ENCODE peak calls at places on chromosomes 5 and 9, in four cellular contexts. H is PC-3, V is GM23338, L is hepatocyte. E is an unnamed sample.

GRCh38 chr5:39547548-39548154 is 122.9 kb upstream of the DAB2 start:
- DNase-seq in H (peak; percentile 92), V (peak; percentile 74), L (peak; percentile 83), E (peak; percentile 69)

GRCh38 chr9:74497750-74498615 is 848 bp downstream of the RORB start:
- DNase-seq in H (no peak), V (peak; percentile 72), L (peak; percentile 29), E (peak; percentile 37)

GRCh38 chr9:77424993-77425392 is 223.1 kb downstream of the GNA14 start:
- DNase-seq in H (peak; percentile 27), V (no peak), L (no peak), E (no peak)

GRCh38 chr5:132265336-132266030 is 8.0 kb downstream of the PDLIM4 start:
- DNase-seq in H (peak; percentile 92), V (no peak), L (peak; percentile 91), E (no peak)

GRCh38 chr9:70477146-70477745 is 62.8 kb upstream of the KLF9 start:
- DNase-seq in H (peak; percentile 44), V (no peak), L (no peak), E (no peak)

GRCh38 chr5:159921721-159922120 is 5.4 kb downstream of the ADRA1B start:
- DNase-seq in H (no peak), V (no peak), L (no peak), E (no peak)

GRCh38 chr5:178438746-178439260 is 151.4 kb downstream of the COL23A1 start:
- DNase-seq in H (no peak), V (no peak), L (no peak), E (no peak)

GRCh38 chr9:119588874-119589560 is 219.8 kb upstream of the BRINP1 start:
- DNase-seq in H (no peak), V (no peak), L (no peak), E (no peak)

GRCh38 chr5:136619556-136619955 is 254.2 kb upstream of the TRPC7 start:
- DNase-seq in H (no peak), V (no peak), L (no peak), E (no peak)

GRCh38 chr9:37976714-37977477 is 73.0 kb upstream of the SLC25A51 start:
- DNase-seq in H (peak; percentile 39), V (no peak), L (peak; percentile 71), E (no peak)

GRCh38 chr9:94286056-94286455 is 27.0 kb downstream of the ZNF169 start:
- DNase-seq in H (no peak), V (no peak), L (no peak), E (no peak)

GRCh38 chr5:16809816-16810502 is 126.1 kb downstream of the MYO10 start:
- DNase-seq in H (no peak), V (peak; percentile 22), L (no peak), E (no peak)

GRCh38 chr9:84782228-84782866 is 112.8 kb downstream of the NTRK2 start:
- DNase-seq in H (no peak), V (no peak), L (no peak), E (no peak)

GRCh38 chr5:54263447-54263846 is 46.9 kb downstream of the ARL15 start:
- DNase-seq in H (no peak), V (no peak), L (no peak), E (no peak)

GRCh38 chr9:35649431-35650340 is 1.0 kb downstream of the SIT1 start:
- DNase-seq in H (no peak), V (no peak), L (no peak), E (no peak)

GRCh38 chr9:3863114-3863528 is 337.3 kb upstream of the RFX3 start:
- DNase-seq in H (peak; percentile 96), V (no peak), L (no peak), E (no peak)

GRCh38 chr5:73282383-73282782 is 109.4 kb downstream of the TMEM174 start:
- DNase-seq in H (no peak), V (no peak), L (no peak), E (no peak)

GRCh38 chr9:108636023-108636422 is 219.8 kb downstream of the ACTL7B start:
- DNase-seq in H (no peak), V (peak; percentile 52), L (peak; percentile 40), E (no peak)

GRCh38 chr5:168752012-168752411 is 172.8 kb upstream of the PANK3 start:
- DNase-seq in H (no peak), V (no peak), L (no peak), E (no peak)

GRCh38 chr5:127229185-127229889 is 61.3 kb upstream of the MEGF10 start:
- DNase-seq in H (peak; percentile 51), V (peak; percentile 72), L (peak; percentile 55), E (no peak)

GRCh38 chr9:134887686-134888602 is 7.3 kb downstream of the FCN2 start:
- DNase-seq in H (no peak), V (no peak), L (no peak), E (no peak)

GRCh38 chr5:68287976-68288755 is 72.6 kb downstream of the PIK3R1 start:
- DNase-seq in H (peak; percentile 28), V (peak; percentile 75), L (peak; percentile 88), E (peak; percentile 96)

GRCh38 chr5:111703662-111704061 is 53.3 kb downstream of the NREP start:
- DNase-seq in H (no peak), V (no peak), L (no peak), E (peak; percentile 88)

GRCh38 chr5:171365351-171365750 is 22.3 kb upstream of the NPM1 start:
- DNase-seq in H (no peak), V (peak; percentile 79), L (no peak), E (no peak)

GRCh38 chr5:96049398-96050272 is 88.0 kb upstream of the ELL2 start:
- DNase-seq in H (no peak), V (no peak), L (no peak), E (no peak)

GRCh38 chr9:134358026-134358967 is 32.0 kb downstream of the RXRA start:
- DNase-seq in H (no peak), V (no peak), L (no peak), E (no peak)

GRCh38 chr9:35619800-35620158 is 1.6 kb upstream of the CD72 start:
- DNase-seq in H (no peak), V (no peak), L (no peak), E (no peak)

GRCh38 chr5:146580237-146580636 is 64.2 kb upstream of the GPR151 start:
- DNase-seq in H (no peak), V (no peak), L (no peak), E (no peak)

GRCh38 chr9:121744002-121744686 is 92.7 kb downstream of the DAB2IP start:
- DNase-seq in H (peak; percentile 60), V (peak; percentile 55), L (peak; percentile 73), E (no peak)

GRCh38 chr9:36745977-36746376 is 173.3 kb downstream of the MELK start:
- DNase-seq in H (no peak), V (no peak), L (no peak), E (no peak)

GRCh38 chr5:55308254-55308836 is 556 bp downstream of the MTREX start:
- DNase-seq in H (no peak), V (no peak), L (peak; percentile 15), E (peak; percentile 33)

GRCh38 chr9:133562611-133563285 is 28.2 kb downstream of the ADAMTSL2 start:
- DNase-seq in H (no peak), V (no peak), L (no peak), E (no peak)

GRCh38 chr5:139651502-139651862 is 3.3 kb downstream of the CXXC5 start:
- DNase-seq in H (peak; percentile 20), V (no peak), L (no peak), E (no peak)

GRCh38 chr5:139648205-139649081 is at the start of gene CXXC5:
- DNase-seq in H (peak; percentile 75), V (peak; percentile 88), L (peak; percentile 93), E (peak; percentile 88)

GRCh38 chr5:139650689-139651501 is 2.7 kb downstream of the CXXC5 start:
- DNase-seq in H (no peak), V (peak; percentile 81), L (peak; percentile 88), E (no peak)

GRCh38 chr5:139649082-139649991 is 1.2 kb downstream of the CXXC5 start:
- DNase-seq in H (peak; percentile 22), V (peak; percentile 95), L (peak; percentile 63), E (peak; percentile 33)

GRCh38 chr5:139650031-139650688 is 2.0 kb downstream of the CXXC5 start:
- DNase-seq in H (no peak), V (peak; percentile 73), L (peak; percentile 76), E (peak; percentile 33)
- TF ChIP-seq EZH2 in H (peak; percentile 16), V (no peak), L (no peak), E (no peak)

GRCh38 chr9:92607773-92608172 is 62.2 kb downstream of the IPPK start:
- DNase-seq in H (no peak), V (no peak), L (peak; percentile 37), E (peak; percentile 52)
- TF ChIP-seq EZH2phosphoT487 in H (no peak), V (no peak), L (no peak), E (no peak)

DNA sequence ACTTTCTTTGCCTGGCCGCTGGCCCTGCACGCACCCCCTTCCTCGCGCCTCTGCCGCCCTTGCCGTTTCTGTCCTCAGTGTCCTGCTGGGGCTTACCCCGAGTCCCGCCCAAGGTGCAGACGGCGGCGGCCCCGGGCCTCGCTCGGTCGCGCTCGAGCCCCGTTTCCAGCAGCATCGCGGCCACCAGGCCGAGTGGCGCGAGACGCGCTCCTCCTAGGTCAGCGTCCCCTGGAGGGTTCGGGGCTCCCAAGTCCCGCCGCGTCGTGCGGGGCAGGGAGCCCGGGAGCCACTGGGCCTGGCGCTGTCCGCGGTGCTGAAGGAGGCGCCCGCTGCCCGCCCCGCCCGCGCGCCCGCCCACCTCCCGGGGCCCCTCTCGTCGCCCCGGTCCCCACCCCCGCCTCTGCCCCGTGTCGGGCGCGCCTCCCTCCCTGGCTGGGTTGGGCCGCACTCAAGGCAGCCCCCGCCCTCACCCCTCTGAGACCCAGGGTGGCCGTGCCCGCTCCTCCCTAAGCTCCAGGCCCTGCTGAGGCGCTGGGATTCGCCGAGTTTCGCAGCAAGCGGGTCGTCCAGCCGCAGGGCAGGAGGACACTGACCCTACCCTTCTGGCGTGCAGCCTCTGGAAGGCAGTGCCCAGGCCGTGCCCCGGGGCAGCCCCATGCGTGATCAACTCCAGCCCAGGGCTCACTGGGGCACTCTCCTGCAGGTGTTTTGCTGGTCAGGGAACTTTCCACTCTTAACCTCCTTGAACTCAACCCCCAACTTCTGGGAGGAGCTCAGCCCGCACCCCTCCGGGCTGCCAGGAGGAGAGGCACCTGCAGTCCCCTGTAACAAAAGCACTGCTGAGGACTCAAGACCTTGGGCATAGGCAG is at the start of gene LHX3:
- DNase-seq in H (no peak), V (peak; percentile 84), L (peak; percentile 76), E (no peak)
- TF ChIP-seq EZH2 in H (no peak), V (no peak), L (no peak), E (no peak)

DNA sequence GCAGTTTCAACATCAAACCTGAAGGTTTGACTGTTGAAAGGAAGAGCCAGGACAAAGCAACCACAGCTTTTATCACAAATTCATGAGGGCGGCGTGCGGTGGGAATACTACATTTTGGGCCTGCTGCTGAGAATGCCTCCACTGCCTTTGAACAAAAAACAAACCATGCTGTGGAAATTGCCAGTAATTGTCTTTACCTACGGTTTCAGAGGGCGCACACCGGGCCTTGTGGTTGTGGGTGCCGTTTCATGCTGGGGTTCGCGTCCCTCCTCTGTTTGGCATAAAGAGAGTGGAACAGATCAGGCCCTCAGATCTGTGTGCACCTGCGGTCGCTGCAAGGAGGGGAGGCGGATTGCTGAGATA is 27.6 kb upstream of the TCF7 start:
- DNase-seq in H (no peak), V (no peak), L (no peak), E (no peak)
- TF ChIP-seq EZH2phosphoT487 in H (no peak), V (no peak), L (no peak), E (no peak)

GRCh38 chr9:130265431-130266235 is at the start of gene HMCN2:
- DNase-seq in H (no peak), V (peak; percentile 79), L (peak; percentile 66), E (no peak)
- TF ChIP-seq EZH2 in H (no peak), V (peak; percentile 16), L (peak; percentile 68), E (no peak)